ENCODE peak calls at places on chromosomes 12 and 14, in seven cellular contexts. One of them, this sample, is unnamed.
A peak's percentile ranks its signal among the peaks of the same experiment; 100 is the strongest.

GRCh38 chr14:61103541-61104339 is 122.7 kb downstream of the SLC38A6 start:
- DNase-seq in NCI-H1417: no peak
- DNase-seq in IMR-90: peak; percentile 99
- DNase-seq in ovary: no peak
- DNase-seq in GM03348: peak; percentile 93
- DNase-seq in activated naive CD4-positive, alpha-beta T cell treated with anti-CD3 and anti-CD28 coated beads, Interleukin-2, amount 10 ng/mL, durations not matched to agents 7 days and 5 days: no peak
- DNase-seq in ELF-1: peak; percentile 80
- DNase-seq in this sample: no peak

GRCh38 chr12:110920324-110920910 is at the start of gene MYL2:
- DNase-seq in IMR-90: no peak
- DNase-seq in GM03348: no peak
- DNase-seq in activated naive CD4-positive, alpha-beta T cell treated with anti-CD3 and anti-CD28 coated beads, Interleukin-2, amount 10 ng/mL, durations not matched to agents 7 days and 5 days: no peak
- DNase-seq in ovary: no peak
- DNase-seq in NCI-H1417: no peak
- DNase-seq in ELF-1: no peak
- DNase-seq in this sample: no peak

GRCh38 chr14:95516554-95517209 is at the start of gene SYNE3:
- DNase-seq in ELF-1: no peak
- DNase-seq in ovary: peak; percentile 64
- DNase-seq in NCI-H1417: peak; percentile 66
- DNase-seq in IMR-90: no peak
- DNase-seq in GM03348: peak; percentile 91
- DNase-seq in activated naive CD4-positive, alpha-beta T cell treated with anti-CD3 and anti-CD28 coated beads, Interleukin-2, amount 10 ng/mL, durations not matched to agents 7 days and 5 days: peak; percentile 75
- DNase-seq in this sample: no peak

GRCh38 chr12:34294671-34295365 is 272.5 kb downstream of the ALG10 start:
- DNase-seq in ovary: peak; percentile 7
- DNase-seq in GM03348: no peak
- DNase-seq in activated naive CD4-positive, alpha-beta T cell treated with anti-CD3 and anti-CD28 coated beads, Interleukin-2, amount 10 ng/mL, durations not matched to agents 7 days and 5 days: no peak
- DNase-seq in IMR-90: no peak
- DNase-seq in ELF-1: no peak
- DNase-seq in NCI-H1417: no peak
- DNase-seq in this sample: no peak

GRCh38 chr12:93419388-93420034 is 22.2 kb downstream of the UBE2N start:
- DNase-seq in ovary: no peak
- DNase-seq in NCI-H1417: no peak
- DNase-seq in activated naive CD4-positive, alpha-beta T cell treated with anti-CD3 and anti-CD28 coated beads, Interleukin-2, amount 10 ng/mL, durations not matched to agents 7 days and 5 days: no peak
- DNase-seq in IMR-90: peak; percentile 75
- DNase-seq in GM03348: peak; percentile 61
- DNase-seq in ELF-1: no peak
- DNase-seq in this sample: peak; percentile 19

GRCh38 chr12:69886715-69887114 is 61.7 kb downstream of the MYRFL start:
- DNase-seq in ELF-1: no peak
- DNase-seq in activated naive CD4-positive, alpha-beta T cell treated with anti-CD3 and anti-CD28 coated beads, Interleukin-2, amount 10 ng/mL, durations not matched to agents 7 days and 5 days: no peak
- DNase-seq in NCI-H1417: no peak
- DNase-seq in ovary: no peak
- DNase-seq in IMR-90: no peak
- DNase-seq in GM03348: no peak
- DNase-seq in this sample: peak; percentile 10

GRCh38 chr12:31005256-31005943 is 68.3 kb upstream of the DDX11 start:
- DNase-seq in IMR-90: no peak
- DNase-seq in ovary: no peak
- DNase-seq in GM03348: no peak
- DNase-seq in ELF-1: no peak
- DNase-seq in activated naive CD4-positive, alpha-beta T cell treated with anti-CD3 and anti-CD28 coated beads, Interleukin-2, amount 10 ng/mL, durations not matched to agents 7 days and 5 days: no peak
- DNase-seq in NCI-H1417: no peak
- DNase-seq in this sample: no peak

GRCh38 chr12:117377758-117378157 is 16.3 kb upstream of the NOS1 start:
- DNase-seq in IMR-90: no peak
- DNase-seq in NCI-H1417: no peak
- DNase-seq in ELF-1: peak; percentile 12
- DNase-seq in ovary: no peak
- DNase-seq in activated naive CD4-positive, alpha-beta T cell treated with anti-CD3 and anti-CD28 coated beads, Interleukin-2, amount 10 ng/mL, durations not matched to agents 7 days and 5 days: no peak
- DNase-seq in GM03348: no peak
- DNase-seq in this sample: no peak

GRCh38 chr12:42977451-42978230 is 388.1 kb upstream of the PRICKLE1 start:
- DNase-seq in IMR-90: peak; percentile 44
- DNase-seq in activated naive CD4-positive, alpha-beta T cell treated with anti-CD3 and anti-CD28 coated beads, Interleukin-2, amount 10 ng/mL, durations not matched to agents 7 days and 5 days: no peak
- DNase-seq in NCI-H1417: no peak
- DNase-seq in GM03348: no peak
- DNase-seq in ovary: no peak
- DNase-seq in ELF-1: no peak
- DNase-seq in this sample: no peak

GRCh38 chr14:76306131-76306530 is 69.8 kb upstream of the ESRRB start:
- DNase-seq in ELF-1: no peak
- DNase-seq in IMR-90: no peak
- DNase-seq in activated naive CD4-positive, alpha-beta T cell treated with anti-CD3 and anti-CD28 coated beads, Interleukin-2, amount 10 ng/mL, durations not matched to agents 7 days and 5 days: no peak
- DNase-seq in GM03348: no peak
- DNase-seq in NCI-H1417: no peak
- DNase-seq in ovary: no peak
- DNase-seq in this sample: no peak

GRCh38 chr12:1799068-1799881 is 21.1 kb upstream of the LRTM2 start:
- DNase-seq in activated naive CD4-positive, alpha-beta T cell treated with anti-CD3 and anti-CD28 coated beads, Interleukin-2, amount 10 ng/mL, durations not matched to agents 7 days and 5 days: no peak
- DNase-seq in ovary: no peak
- DNase-seq in ELF-1: no peak
- DNase-seq in NCI-H1417: no peak
- DNase-seq in GM03348: no peak
- DNase-seq in IMR-90: no peak
- DNase-seq in this sample: no peak

GRCh38 chr12:63991036-63991547 is 146.6 kb downstream of the SRGAP1 start:
- DNase-seq in ovary: no peak
- DNase-seq in ELF-1: no peak
- DNase-seq in activated naive CD4-positive, alpha-beta T cell treated with anti-CD3 and anti-CD28 coated beads, Interleukin-2, amount 10 ng/mL, durations not matched to agents 7 days and 5 days: no peak
- DNase-seq in GM03348: no peak
- DNase-seq in NCI-H1417: no peak
- DNase-seq in IMR-90: peak; percentile 48
- DNase-seq in this sample: no peak

GRCh38 chr14:95329941-95330340 is 10.2 kb upstream of the CLMN start:
- DNase-seq in GM03348: no peak
- DNase-seq in NCI-H1417: no peak
- DNase-seq in ovary: no peak
- DNase-seq in activated naive CD4-positive, alpha-beta T cell treated with anti-CD3 and anti-CD28 coated beads, Interleukin-2, amount 10 ng/mL, durations not matched to agents 7 days and 5 days: no peak
- DNase-seq in IMR-90: no peak
- DNase-seq in ELF-1: no peak
- DNase-seq in this sample: no peak